ENCODE peak calls at places on chromosomes 7 and 10, in nine cellular contexts. E is lower lobe of right lung; U is stomach; Q is body of pancreas; R is naive thymus-derived CD4-positive, alpha-beta T cell; M is GM23338; J is bronchial epithelial cell; P is mucosa of descending colon; S is SJSA1. B is an unnamed sample.

GRCh38 chr7:151013728-151014497 is 10.4 kb downstream of the ATG9B start:
- DNase-seq in M (peak; percentile 99), P (peak; percentile 68), J (no peak), R (peak; percentile 80), S (peak; percentile 22), E (peak; percentile 83), U (peak; percentile 67), Q (peak; percentile 82), B (no peak)

GRCh38 chr7:90661290-90662151 is 65.4 kb downstream of the CDK14 start:
- DNase-seq in U (no peak), P (no peak), M (peak; percentile 50), S (no peak), J (peak; percentile 94), Q (no peak), E (no peak), R (no peak), B (peak; percentile 82)

GRCh38 chr7:137342751-137343482 is 616 bp downstream of the PTN start:
- DNase-seq in U (no peak), J (no peak), P (no peak), S (no peak), R (no peak), E (no peak), Q (no peak), M (no peak), B (no peak)

GRCh38 chr7:84536256-84536870 is 341.8 kb upstream of the SEMA3A start:
- DNase-seq in E (no peak), J (peak; percentile 53), P (no peak), M (no peak), R (no peak), S (peak; percentile 47), Q (no peak), U (no peak), B (no peak)

GRCh38 chr10:92544296-92544695 is 29.6 kb downstream of the IDE start:
- DNase-seq in S (peak; percentile 26), R (no peak), J (peak; percentile 62), U (no peak), P (no peak), M (peak; percentile 33), E (no peak), Q (no peak), B (peak; percentile 76)

GRCh38 chr10:19031763-19032162 is 16.8 kb upstream of the MALRD1 start:
- DNase-seq in J (no peak), R (no peak), Q (no peak), E (no peak), S (no peak), U (no peak), M (no peak), P (no peak), B (no peak)

GRCh38 chr7:15606561-15606960 is 44.7 kb upstream of the AGMO start:
- DNase-seq in U (no peak), P (no peak), Q (no peak), E (no peak), M (no peak), S (no peak), J (no peak), R (no peak), B (no peak)

GRCh38 chr7:155591055-155591750 is 44.8 kb upstream of the CNPY1 start:
- DNase-seq in S (no peak), J (peak; percentile 35), P (peak; percentile 58), U (no peak), M (no peak), E (no peak), R (no peak), Q (no peak), B (no peak)

GRCh38 chr7:1550846-1551155 is 5.2 kb downstream of the TMEM184A start:
- DNase-seq in Q (no peak), J (no peak), R (no peak), E (no peak), U (no peak), M (no peak), S (no peak), P (no peak), B (no peak)

GRCh38 chr10:127216786-127217185 is 20.4 kb upstream of the INSYN2A start:
- DNase-seq in U (no peak), P (no peak), J (peak; percentile 70), R (no peak), M (peak; percentile 19), S (no peak), E (no peak), Q (no peak), B (peak; percentile 65)

GRCh38 chr10:35574924-35575352 is 30.2 kb upstream of the GJD4 start:
- DNase-seq in E (no peak), P (no peak), S (peak; percentile 82), U (no peak), M (peak; percentile 61), R (no peak), Q (no peak), J (no peak), B (peak; percentile 13)

GRCh38 chr10:97879241-97879640 is 29.6 kb downstream of the GOLGA7B start:
- DNase-seq in M (no peak), S (no peak), J (no peak), P (no peak), U (no peak), Q (no peak), R (no peak), E (no peak), B (no peak)

DNA sequence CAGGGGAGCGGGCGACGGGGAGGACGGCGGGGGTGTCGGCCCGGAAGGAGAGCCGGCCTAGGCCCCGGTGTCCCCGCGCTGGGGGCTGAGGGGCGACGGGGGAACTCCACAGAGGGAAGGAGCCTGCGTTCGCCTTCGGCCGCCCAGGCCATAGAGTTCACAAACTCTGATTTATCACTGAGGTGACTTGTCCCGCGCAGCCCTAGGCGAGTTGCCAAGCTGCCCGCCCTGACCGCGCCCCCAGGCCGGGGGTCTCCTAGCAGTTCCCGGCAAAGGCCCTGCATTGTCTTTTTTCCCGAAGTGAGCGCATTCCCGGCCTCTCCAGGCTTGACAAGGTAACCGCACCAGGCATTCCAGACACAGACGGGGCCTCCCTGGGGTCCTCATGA is 2.9 kb upstream of the NKX6-2 start:
- DNase-seq in S (no peak), M (peak; percentile 61), P (no peak), E (no peak), R (no peak), U (no peak), J (no peak), Q (no peak), B (no peak)
- H3K4me3 ChIP-seq in S (no peak overlapping the region), M (peak overlapping the region; percentile 58), P (no peak overlapping the region), E (no peak overlapping the region), R (no peak overlapping the region), U (no peak overlapping the region), J (no peak overlapping the region), Q (no peak overlapping the region), B (no peak overlapping the region)

GRCh38 chr7:99994819-99995218 is 19.0 kb upstream of the AZGP1 start:
- DNase-seq in Q (no peak), E (no peak), U (no peak), S (no peak), P (no peak), J (no peak), M (no peak), R (no peak), B (no peak)

GRCh38 chr7:99992330-99993037 is 16.7 kb upstream of the AZGP1 start:
- DNase-seq in S (no peak), P (no peak), R (no peak), M (peak; percentile 24), J (no peak), U (no peak), E (no peak), Q (no peak), B (no peak)

GRCh38 chr7:99984593-99984992 is 8.8 kb upstream of the AZGP1 start:
- DNase-seq in J (no peak), P (no peak), E (no peak), Q (no peak), R (no peak), S (no peak), M (no peak), U (no peak), B (no peak)

GRCh38 chr7:99987846-99988245 is 12.0 kb upstream of the AZGP1 start:
- DNase-seq in P (no peak), J (no peak), R (no peak), U (no peak), S (no peak), M (no peak), E (no peak), Q (no peak), B (no peak)

DNA sequence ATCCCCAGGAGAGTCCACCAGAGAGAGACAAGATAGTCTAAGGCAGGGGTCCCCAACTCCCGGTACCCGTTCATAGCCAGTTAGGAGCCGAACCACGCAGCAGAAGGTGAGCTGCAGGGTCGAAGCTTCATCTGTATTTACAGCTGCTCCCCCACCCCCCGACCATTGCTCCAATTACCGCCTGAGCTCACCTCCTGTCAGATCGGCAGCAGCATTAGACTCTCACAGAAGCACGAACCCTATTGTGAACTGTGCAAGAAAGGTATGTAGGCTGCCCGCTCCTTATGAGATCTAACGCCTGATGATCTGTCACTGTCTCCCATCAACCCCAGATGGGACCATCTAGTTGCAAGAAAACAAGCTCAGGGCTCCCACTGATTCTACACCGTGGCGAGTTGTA is 14.6 kb upstream of the AZGP1 start:
- DNase-seq in J (no peak), U (no peak), M (peak; percentile 36), E (no peak), P (no peak), S (no peak), R (no peak), Q (no peak), B (no peak)
- H3K4me3 ChIP-seq in J (no peak overlapping the region), U (peak overlapping the region; percentile 23), M (peak overlapping the region; percentile 43), E (no peak overlapping the region), P (no peak overlapping the region), S (no peak overlapping the region), R (no peak overlapping the region), Q (no peak overlapping the region), B (no peak overlapping the region)

GRCh38 chr7:73717991-73718405 is 1.5 kb downstream of the STX1A start:
- DNase-seq in E (no peak), J (peak; percentile 95), S (peak; percentile 82), P (peak; percentile 55), R (peak; percentile 81), Q (peak; percentile 28), U (no peak), M (no peak), B (no peak)
- H3K4me3 ChIP-seq in E (peak overlapping the region; percentile 86), J (peak overlapping the region; percentile 82), S (peak overlapping the region; percentile 89), P (no peak overlapping the region), R (peak overlapping the region; percentile 68), Q (no peak overlapping the region), U (peak overlapping the region; percentile 90), M (no peak overlapping the region), B (no peak overlapping the region)

GRCh38 chr7:157613575-157614322 is 276.9 kb downstream of the DNAJB6 start:
- DNase-seq in R (no peak), J (no peak), M (peak; percentile 7), E (no peak), S (no peak), Q (no peak), U (no peak), P (no peak), B (no peak)
- H3K4me3 ChIP-seq in R (peak overlapping the region; percentile 79), J (no peak overlapping the region), M (no peak overlapping the region), E (peak overlapping the region; percentile 56), S (no peak overlapping the region), Q (no peak overlapping the region), U (peak overlapping the region; percentile 41), P (no peak overlapping the region), B (no peak overlapping the region)

GRCh38 chr7:107045980-107046379 is 1.5 kb downstream of the PRKAR2B start:
- DNase-seq in U (no peak), P (peak; percentile 64), R (no peak), J (no peak), M (no peak), E (no peak), Q (no peak), S (peak; percentile 49), B (peak; percentile 10)
- H3K4me3 ChIP-seq in U (peak overlapping the region; percentile 65), P (no peak overlapping the region), R (no peak overlapping the region), J (no peak overlapping the region), M (peak overlapping the region; percentile 94), E (peak overlapping the region; percentile 75), Q (no peak overlapping the region), S (no peak overlapping the region), B (peak overlapping the region; percentile 86)

B was measured in SJCRH30.